ENCODE peak calls at places on chromosomes 1 and 21, in four cellular contexts. One of them, this sample, is unnamed.
A peak's percentile ranks its signal among the peaks of the same experiment; 100 is the strongest.

GRCh38 chr1:32464716-32465540 is at the start of gene ZBTB8B:
- DNase-seq in CD4-positive, alpha-beta memory T cell: peak; percentile 12
- DNase-seq in effector memory CD4-positive, alpha-beta T cell: no peak
- DNase-seq in NT2/D1: peak; percentile 99
- DNase-seq in this sample: peak; percentile 22

GRCh38 chr1:185916866-185917265 is 182.7 kb downstream of the HMCN1 start:
- DNase-seq in CD4-positive, alpha-beta memory T cell: no peak
- DNase-seq in effector memory CD4-positive, alpha-beta T cell: no peak
- DNase-seq in NT2/D1: no peak
- DNase-seq in this sample: no peak

GRCh38 chr1:181817091-181817490 is 244.4 kb downstream of the ZNF648 start:
- DNase-seq in CD4-positive, alpha-beta memory T cell: no peak
- DNase-seq in effector memory CD4-positive, alpha-beta T cell: no peak
- DNase-seq in NT2/D1: no peak
- DNase-seq in this sample: no peak

GRCh38 chr1:29540801-29541357 is 304.6 kb downstream of the PTPRU start:
- DNase-seq in CD4-positive, alpha-beta memory T cell: no peak
- DNase-seq in effector memory CD4-positive, alpha-beta T cell: no peak
- DNase-seq in NT2/D1: no peak
- DNase-seq in this sample: no peak

GRCh38 chr1:46188295-46189030 is 9.8 kb downstream of the POMGNT1 start:
- DNase-seq in CD4-positive, alpha-beta memory T cell: no peak
- DNase-seq in effector memory CD4-positive, alpha-beta T cell: no peak
- DNase-seq in NT2/D1: no peak
- DNase-seq in this sample: no peak

GRCh38 chr1:156387899-156388813 is 19.1 kb downstream of the RHBG start:
- DNase-seq in CD4-positive, alpha-beta memory T cell: no peak
- DNase-seq in effector memory CD4-positive, alpha-beta T cell: no peak
- DNase-seq in NT2/D1: no peak
- DNase-seq in this sample: no peak

GRCh38 chr21:42621166-42621827 is 32.1 kb upstream of the PDE9A start:
- DNase-seq in CD4-positive, alpha-beta memory T cell: no peak
- DNase-seq in effector memory CD4-positive, alpha-beta T cell: no peak
- DNase-seq in NT2/D1: no peak
- DNase-seq in this sample: no peak

GRCh38 chr1:82934069-82934468 is 1064.9 kb downstream of the TTLL7 start:
- DNase-seq in CD4-positive, alpha-beta memory T cell: no peak
- DNase-seq in effector memory CD4-positive, alpha-beta T cell: no peak
- DNase-seq in NT2/D1: no peak
- DNase-seq in this sample: peak; percentile 7

GRCh38 chr1:231091853-231092301 is 51.8 kb upstream of the FAM89A start:
- DNase-seq in CD4-positive, alpha-beta memory T cell: peak; percentile 27
- DNase-seq in effector memory CD4-positive, alpha-beta T cell: no peak
- DNase-seq in NT2/D1: peak; percentile 76
- DNase-seq in this sample: no peak

GRCh38 chr1:35574655-35575400 is 1.7 kb downstream of the TFAP2E start:
- DNase-seq in CD4-positive, alpha-beta memory T cell: no peak
- DNase-seq in effector memory CD4-positive, alpha-beta T cell: no peak
- DNase-seq in NT2/D1: no peak
- DNase-seq in this sample: no peak

GRCh38 chr1:171296897-171297296 is 17.1 kb upstream of the FMO4 start:
- DNase-seq in CD4-positive, alpha-beta memory T cell: no peak
- DNase-seq in effector memory CD4-positive, alpha-beta T cell: no peak
- DNase-seq in NT2/D1: no peak
- DNase-seq in this sample: no peak

GRCh38 chr1:35377553-35377952 is 109.0 kb downstream of the ZMYM4 start:
- DNase-seq in CD4-positive, alpha-beta memory T cell: no peak
- DNase-seq in effector memory CD4-positive, alpha-beta T cell: no peak
- DNase-seq in NT2/D1: no peak
- DNase-seq in this sample: no peak

GRCh38 chr1:201149400-201149799 is 4.9 kb downstream of the TMEM9 start:
- DNase-seq in CD4-positive, alpha-beta memory T cell: peak; percentile 14
- DNase-seq in effector memory CD4-positive, alpha-beta T cell: no peak
- DNase-seq in NT2/D1: no peak
- DNase-seq in this sample: no peak

GRCh38 chr1:151867785-151868403 is 14.4 kb upstream of the THEM5 start:
- DNase-seq in CD4-positive, alpha-beta memory T cell: no peak
- DNase-seq in effector memory CD4-positive, alpha-beta T cell: no peak
- DNase-seq in NT2/D1: no peak
- DNase-seq in this sample: no peak

GRCh38 chr1:187244623-187245022 is 415.9 kb downstream of the PLA2G4A start:
- DNase-seq in CD4-positive, alpha-beta memory T cell: no peak
- DNase-seq in effector memory CD4-positive, alpha-beta T cell: no peak
- DNase-seq in NT2/D1: no peak
- DNase-seq in this sample: no peak

GRCh38 chr21:43869486-43870325 is 4.7 kb downstream of the AGPAT3 start:
- DNase-seq in CD4-positive, alpha-beta memory T cell: no peak
- DNase-seq in effector memory CD4-positive, alpha-beta T cell: no peak
- DNase-seq in NT2/D1: no peak
- DNase-seq in this sample: no peak

GRCh38 chr1:92822907-92823306 is 8.9 kb upstream of the RPL5 start:
- DNase-seq in CD4-positive, alpha-beta memory T cell: no peak
- DNase-seq in effector memory CD4-positive, alpha-beta T cell: no peak
- DNase-seq in NT2/D1: no peak
- DNase-seq in this sample: no peak

GRCh38 chr1:153771241-153771640 is 4.0 kb upstream of the SLC27A3 start:
- DNase-seq in CD4-positive, alpha-beta memory T cell: no peak
- DNase-seq in effector memory CD4-positive, alpha-beta T cell: no peak
- DNase-seq in NT2/D1: no peak
- DNase-seq in this sample: no peak

GRCh38 chr1:167644551-167644950 is 14.5 kb downstream of the RCSD1 start:
- DNase-seq in CD4-positive, alpha-beta memory T cell: no peak
- DNase-seq in effector memory CD4-positive, alpha-beta T cell: no peak
- DNase-seq in NT2/D1: no peak
- DNase-seq in this sample: no peak

GRCh38 chr1:232510367-232511110 is 119.4 kb downstream of the SIPA1L2 start:
- DNase-seq in CD4-positive, alpha-beta memory T cell: no peak
- DNase-seq in effector memory CD4-positive, alpha-beta T cell: no peak
- DNase-seq in NT2/D1: no peak
- DNase-seq in this sample: no peak

GRCh38 chr1:161226320-161226711 is 456 bp downstream of the TOMM40L start:
- DNase-seq in CD4-positive, alpha-beta memory T cell: peak; percentile 4
- DNase-seq in effector memory CD4-positive, alpha-beta T cell: no peak
- DNase-seq in NT2/D1: no peak
- DNase-seq in this sample: no peak

GRCh38 chr21:42105916-42106315 is 34.8 kb downstream of the UMODL1 start:
- DNase-seq in CD4-positive, alpha-beta memory T cell: no peak
- DNase-seq in effector memory CD4-positive, alpha-beta T cell: no peak
- DNase-seq in NT2/D1: no peak
- DNase-seq in this sample: no peak

GRCh38 chr1:37471345-37472231 is 2.8 kb upstream of the ZC3H12A start:
- DNase-seq in CD4-positive, alpha-beta memory T cell: no peak
- DNase-seq in effector memory CD4-positive, alpha-beta T cell: no peak
- DNase-seq in NT2/D1: peak; percentile 72
- DNase-seq in this sample: peak; percentile 57

GRCh38 chr1:207022996-207023679 is 9.4 kb downstream of the C1orf116 start:
- DNase-seq in CD4-positive, alpha-beta memory T cell: no peak
- DNase-seq in effector memory CD4-positive, alpha-beta T cell: no peak
- DNase-seq in NT2/D1: no peak
- DNase-seq in this sample: no peak

GRCh38 chr1:96934282-96934681 is 212.7 kb downstream of the PTBP2 start:
- DNase-seq in CD4-positive, alpha-beta memory T cell: no peak
- DNase-seq in effector memory CD4-positive, alpha-beta T cell: no peak
- DNase-seq in NT2/D1: no peak
- DNase-seq in this sample: no peak

GRCh38 chr1:113768916-113769598 is 9.8 kb upstream of the PHTF1 start:
- DNase-seq in CD4-positive, alpha-beta memory T cell: no peak
- DNase-seq in effector memory CD4-positive, alpha-beta T cell: no peak
- DNase-seq in NT2/D1: peak; percentile 28
- DNase-seq in this sample: no peak

GRCh38 chr1:112044745-112045144 is 55.3 kb upstream of the KCND3 start:
- DNase-seq in CD4-positive, alpha-beta memory T cell: no peak
- DNase-seq in effector memory CD4-positive, alpha-beta T cell: no peak
- DNase-seq in NT2/D1: no peak
- DNase-seq in this sample: no peak

GRCh38 chr1:108719654-108720435 is 7.1 kb downstream of the FNDC7 start:
- DNase-seq in CD4-positive, alpha-beta memory T cell: no peak
- DNase-seq in effector memory CD4-positive, alpha-beta T cell: no peak
- DNase-seq in NT2/D1: no peak
- DNase-seq in this sample: no peak

GRCh38 chr1:36199934-36200741 is 24.1 kb upstream of the THRAP3 start:
- DNase-seq in CD4-positive, alpha-beta memory T cell: no peak
- DNase-seq in effector memory CD4-positive, alpha-beta T cell: no peak
- DNase-seq in NT2/D1: no peak
- DNase-seq in this sample: no peak

GRCh38 chr1:227429447-227430359 is 111.4 kb upstream of the CDC42BPA start:
- DNase-seq in CD4-positive, alpha-beta memory T cell: no peak
- DNase-seq in effector memory CD4-positive, alpha-beta T cell: no peak
- DNase-seq in NT2/D1: no peak
- DNase-seq in this sample: no peak

GRCh38 chr1:8814870-8815269 is 2.6 kb downstream of the RERE start:
- DNase-seq in CD4-positive, alpha-beta memory T cell: no peak
- DNase-seq in effector memory CD4-positive, alpha-beta T cell: no peak
- DNase-seq in NT2/D1: no peak
- DNase-seq in this sample: no peak

GRCh38 chr1:93801471-93801870 is 77.5 kb downstream of the DNTTIP2 start:
- DNase-seq in CD4-positive, alpha-beta memory T cell: no peak
- DNase-seq in effector memory CD4-positive, alpha-beta T cell: no peak
- DNase-seq in NT2/D1: no peak
- DNase-seq in this sample: no peak

GRCh38 chr21:46157396-46157986 is 2.1 kb upstream of the FTCD start:
- DNase-seq in CD4-positive, alpha-beta memory T cell: no peak
- DNase-seq in effector memory CD4-positive, alpha-beta T cell: no peak
- DNase-seq in NT2/D1: no peak
- DNase-seq in this sample: no peak

GRCh38 chr21:46158666-46159300 is 3.4 kb upstream of the FTCD start:
- DNase-seq in CD4-positive, alpha-beta memory T cell: no peak
- DNase-seq in effector memory CD4-positive, alpha-beta T cell: no peak
- DNase-seq in NT2/D1: no peak
- DNase-seq in this sample: no peak

GRCh38 chr21:46156678-46157077 is 1.3 kb upstream of the FTCD start:
- DNase-seq in CD4-positive, alpha-beta memory T cell: no peak
- DNase-seq in effector memory CD4-positive, alpha-beta T cell: no peak
- DNase-seq in NT2/D1: no peak
- DNase-seq in this sample: no peak

GRCh38 chr21:46159390-46159789 is 4.0 kb upstream of the FTCD start:
- DNase-seq in CD4-positive, alpha-beta memory T cell: no peak
- DNase-seq in effector memory CD4-positive, alpha-beta T cell: no peak
- DNase-seq in NT2/D1: no peak
- DNase-seq in this sample: peak; percentile 7

GRCh38 chr21:46157987-46158451 is 2.6 kb upstream of the FTCD start:
- DNase-seq in CD4-positive, alpha-beta memory T cell: no peak
- DNase-seq in effector memory CD4-positive, alpha-beta T cell: no peak
- DNase-seq in NT2/D1: no peak
- DNase-seq in this sample: no peak
- H3K27me3 ChIP-seq in CD4-positive, alpha-beta memory T cell: no peaks in the 10 kb centered on the region
- H3K27me3 ChIP-seq in effector memory CD4-positive, alpha-beta T cell: no peaks in the 10 kb centered on the region
- H3K27me3 ChIP-seq in NT2/D1: no peaks in the 10 kb centered on the region
- H3K27me3 ChIP-seq in this sample: no peaks in the 10 kb centered on the region

DNA sequence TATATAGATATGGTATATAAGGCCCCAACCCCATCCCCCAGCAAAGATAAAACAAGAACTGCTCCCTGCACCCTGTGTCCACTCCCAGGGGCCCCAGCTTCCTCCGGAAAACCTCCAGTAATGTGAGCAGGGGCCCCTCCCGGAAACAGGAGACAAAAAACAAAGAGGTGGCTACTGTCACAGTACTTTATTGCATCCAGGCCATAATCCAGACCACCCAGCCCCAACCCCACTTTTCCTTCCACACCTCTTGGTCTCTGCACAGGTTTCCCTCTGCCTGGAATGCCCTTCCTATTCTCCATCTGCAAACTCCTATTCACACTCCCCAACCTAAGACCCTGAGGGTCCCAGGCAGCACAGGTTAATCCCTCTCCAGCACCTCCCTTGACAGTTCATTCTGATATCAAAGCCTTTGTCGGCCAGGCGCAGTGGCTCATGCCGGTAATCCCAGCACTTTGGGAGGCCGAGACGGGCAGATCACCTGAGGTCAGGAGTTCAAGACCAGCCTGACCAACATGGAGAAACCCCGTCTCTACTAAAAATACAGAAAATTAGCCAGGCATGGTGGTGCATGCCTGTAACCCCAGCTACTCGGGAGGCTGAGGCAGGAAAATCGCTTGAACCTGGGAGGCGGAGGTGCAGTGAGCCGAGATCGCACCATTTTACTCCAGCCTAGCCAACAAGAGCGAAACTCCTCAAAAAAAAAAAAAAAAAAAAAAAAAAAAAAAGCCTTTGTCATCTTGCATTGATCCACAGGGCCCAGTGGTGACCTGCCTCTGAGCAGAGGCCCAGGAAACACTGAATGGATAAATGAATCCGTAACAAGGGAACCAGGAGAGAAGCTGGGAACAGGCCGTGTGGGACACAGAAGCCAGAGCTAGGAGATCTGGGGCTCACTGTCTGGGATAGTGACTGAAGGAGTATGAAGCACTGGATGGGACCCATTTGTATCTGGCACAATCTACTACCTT is 2.3 kb upstream of the AUNIP start:
- DNase-seq in CD4-positive, alpha-beta memory T cell: no peak
- DNase-seq in effector memory CD4-positive, alpha-beta T cell: no peak
- DNase-seq in NT2/D1: no peak
- DNase-seq in this sample: no peak
- H3K4me1 ChIP-seq in CD4-positive, alpha-beta memory T cell: peaks cover 16% of the 10 kb centered on the region
- H3K4me1 ChIP-seq in effector memory CD4-positive, alpha-beta T cell: peaks cover 7% of the 10 kb centered on the region
- H3K4me1 ChIP-seq in NT2/D1: peaks cover 11% of the 10 kb centered on the region
- H3K4me1 ChIP-seq in this sample: peaks cover 24% of the 10 kb centered on the region

GRCh38 chr1:22252248-22252647 is 109.4 kb upstream of the WNT4 start:
- DNase-seq in CD4-positive, alpha-beta memory T cell: no peak
- DNase-seq in effector memory CD4-positive, alpha-beta T cell: no peak
- DNase-seq in NT2/D1: no peak
- DNase-seq in this sample: no peak
- H3K27me3 ChIP-seq in CD4-positive, alpha-beta memory T cell: no peaks in the 10 kb centered on the region
- H3K27me3 ChIP-seq in effector memory CD4-positive, alpha-beta T cell: peaks cover 4% of the 10 kb centered on the region
- H3K27me3 ChIP-seq in NT2/D1: no peaks in the 10 kb centered on the region
- H3K27me3 ChIP-seq in this sample: peaks cover 52% of the 10 kb centered on the region

DNA sequence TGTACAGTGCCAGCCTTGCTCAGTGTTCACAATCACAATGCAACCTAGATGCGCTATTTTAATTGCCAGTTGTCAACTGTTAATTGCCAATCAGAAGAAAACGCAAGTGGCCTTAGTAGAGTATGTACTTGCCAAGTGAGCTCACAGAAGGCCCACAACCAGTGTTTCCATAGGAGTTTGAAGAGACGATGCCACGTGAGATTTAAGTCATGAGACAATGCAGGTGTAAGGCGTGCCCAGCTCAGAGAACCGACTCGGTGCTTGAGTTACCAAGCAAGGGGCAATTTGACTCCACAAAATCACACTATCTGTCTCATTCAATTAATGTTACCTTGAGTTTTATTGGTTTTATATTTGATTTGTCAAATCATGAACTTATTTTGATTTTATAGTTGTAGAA is 65.6 kb downstream of the TEX35 start:
- DNase-seq in CD4-positive, alpha-beta memory T cell: no peak
- DNase-seq in effector memory CD4-positive, alpha-beta T cell: no peak
- DNase-seq in NT2/D1: no peak
- DNase-seq in this sample: no peak
- H3K4me1 ChIP-seq in CD4-positive, alpha-beta memory T cell: no peaks in the 10 kb centered on the region
- H3K4me1 ChIP-seq in effector memory CD4-positive, alpha-beta T cell: no peaks in the 10 kb centered on the region
- H3K4me1 ChIP-seq in NT2/D1: peaks cover 8% of the 10 kb centered on the region
- H3K4me1 ChIP-seq in this sample: no peaks in the 10 kb centered on the region

This sample was measured in tibial nerve.